ENCODE peak calls at places on chromosome 19, in nine cellular contexts. S is PC-3, V is astrocyte, D is transverse colon, W is heart right ventricle, P is HCT116, M is stomach, J is upper lobe of right lung, N is fibroblast of lung. Y is an unnamed sample. For H3K4me1, the result is how much of the 10 kb centered on the place peaks cover.

GRCh38 chr19:16908759-16909158 is 20.0 kb downstream of the F2RL3 start:
- DNase-seq in S (no peak), V (no peak), D (no peak), W (no peak), P (no peak), M (no peak), J (no peak), N (no peak), Y (no peak)

GRCh38 chr19:39162441-39163043 is 34.2 kb upstream of the NCCRP1 start:
- DNase-seq in S (no peak), V (no peak), D (no peak), W (no peak), P (no peak), M (no peak), J (no peak), N (no peak), Y (no peak)

GRCh38 chr19:55179570-55180484 is at the start of gene SYT5:
- DNase-seq in S (peak), V (no peak), D (peak), W (no peak), P (no peak), M (peak), J (no peak), N (no peak), Y (peak)

GRCh38 chr19:9566729-9567128 is 17.6 kb downstream of the ZNF121 start:
- DNase-seq in S (no peak), V (no peak), D (no peak), W (no peak), P (no peak), M (no peak), J (no peak), N (no peak), Y (no peak)

GRCh38 chr19:6087074-6087506 is 23.2 kb downstream of the RFX2 start:
- DNase-seq in S (no peak), V (no peak), D (peak), W (no peak), P (no peak), M (no peak), J (peak), N (no peak), Y (peak)

GRCh38 chr19:888615-889385 is 4.2 kb downstream of the MED16 start:
- DNase-seq in S (no peak), V (no peak), D (no peak), W (no peak), P (no peak), M (no peak), J (no peak), N (no peak), Y (no peak)

GRCh38 chr19:29529646-29530548 is 4.1 kb downstream of the VSTM2B start:
- DNase-seq in S (no peak), V (no peak), D (no peak), W (no peak), P (no peak), M (no peak), J (peak), N (no peak), Y (no peak)

GRCh38 chr19:39681416-39681815 is 22.9 kb upstream of the LGALS14 start:
- DNase-seq in S (no peak), V (no peak), D (no peak), W (no peak), P (no peak), M (no peak), J (no peak), N (no peak), Y (no peak)

GRCh38 chr19:756232-756631 is 5.3 kb downstream of the MISP start:
- DNase-seq in S (peak), V (peak), D (peak), W (no peak), P (peak), M (no peak), J (no peak), N (peak), Y (no peak)

GRCh38 chr19:29517946-29518345 is 7.8 kb upstream of the VSTM2B start:
- DNase-seq in S (no peak), V (no peak), D (no peak), W (no peak), P (no peak), M (no peak), J (no peak), N (no peak), Y (no peak)

GRCh38 chr19:8702350-8702749 is 3.8 kb upstream of the ACTL9 start:
- DNase-seq in S (no peak), V (no peak), D (no peak), W (no peak), P (no peak), M (no peak), J (no peak), N (no peak), Y (no peak)

GRCh38 chr19:7242601-7243258 is 51.5 kb downstream of the INSR start:
- DNase-seq in S (peak), V (peak), D (no peak), W (peak), P (no peak), M (no peak), J (no peak), N (peak), Y (no peak)

GRCh38 chr19:29843180-29844051 is 31.6 kb downstream of the CCNE1 start:
- DNase-seq in S (no peak), V (no peak), D (peak), W (peak), P (no peak), M (no peak), J (peak), N (peak), Y (peak)

GRCh38 chr19:52191374-52191773 is 1.5 kb downstream of the PPP2R1A start:
- DNase-seq in S (no peak), V (no peak), D (peak), W (no peak), P (no peak), M (no peak), J (no peak), N (no peak), Y (peak)

GRCh38 chr19:52692431-52693008 is 42.3 kb downstream of the ZNF611 start:
- DNase-seq in S (no peak), V (no peak), D (no peak), W (no peak), P (no peak), M (no peak), J (no peak), N (no peak), Y (no peak)

GRCh38 chr19:51380379-51380778 is 7.4 kb downstream of the LIM2 start:
- DNase-seq in S (no peak), V (no peak), D (no peak), W (no peak), P (no peak), M (no peak), J (no peak), N (no peak), Y (no peak)

GRCh38 chr19:5152013-5152763 is 183.3 kb downstream of the KDM4B start:
- DNase-seq in S (no peak), V (no peak), D (no peak), W (no peak), P (no peak), M (no peak), J (peak), N (no peak), Y (no peak)

GRCh38 chr19:31356587-31357314 is 7.5 kb upstream of the TSHZ3 start:
- DNase-seq in S (no peak), V (no peak), D (peak), W (no peak), P (no peak), M (no peak), J (peak), N (no peak), Y (peak)

GRCh38 chr19:16208847-16209246 is 11.1 kb downstream of the AP1M1 start:
- DNase-seq in S (no peak), V (no peak), D (no peak), W (no peak), P (no peak), M (no peak), J (peak), N (no peak), Y (no peak)

GRCh38 chr19:41541990-41542584 is 33.9 kb upstream of the CEACAM21 start:
- DNase-seq in S (peak), V (no peak), D (peak), W (peak), P (peak), M (peak), J (peak), N (peak), Y (peak)

GRCh38 chr19:50500753-50501151 is 10.2 kb downstream of the JOSD2 start:
- DNase-seq in S (no peak), V (no peak), D (no peak), W (peak), P (no peak), M (no peak), J (no peak), N (no peak), Y (no peak)

GRCh38 chr19:41309225-41310030 is 544 bp upstream of the CCDC97 start:
- DNase-seq in S (peak), V (no peak), D (no peak), W (no peak), P (no peak), M (no peak), J (no peak), N (peak), Y (no peak)

GRCh38 chr19:30587869-30588268 is 215.7 kb downstream of the ZNF536 start:
- DNase-seq in S (no peak), V (no peak), D (no peak), W (no peak), P (no peak), M (no peak), J (no peak), N (no peak), Y (no peak)

GRCh38 chr19:56507446-56508281 is at the start of gene ZNF471:
- DNase-seq in S (peak), V (peak), D (peak), W (peak), P (no peak), M (peak), J (peak), N (peak), Y (peak)

GRCh38 chr19:11387154-11388034 is 3.3 kb upstream of the EPOR start:
- DNase-seq in S (no peak), V (no peak), D (no peak), W (no peak), P (no peak), M (no peak), J (no peak), N (no peak), Y (no peak)

DNA sequence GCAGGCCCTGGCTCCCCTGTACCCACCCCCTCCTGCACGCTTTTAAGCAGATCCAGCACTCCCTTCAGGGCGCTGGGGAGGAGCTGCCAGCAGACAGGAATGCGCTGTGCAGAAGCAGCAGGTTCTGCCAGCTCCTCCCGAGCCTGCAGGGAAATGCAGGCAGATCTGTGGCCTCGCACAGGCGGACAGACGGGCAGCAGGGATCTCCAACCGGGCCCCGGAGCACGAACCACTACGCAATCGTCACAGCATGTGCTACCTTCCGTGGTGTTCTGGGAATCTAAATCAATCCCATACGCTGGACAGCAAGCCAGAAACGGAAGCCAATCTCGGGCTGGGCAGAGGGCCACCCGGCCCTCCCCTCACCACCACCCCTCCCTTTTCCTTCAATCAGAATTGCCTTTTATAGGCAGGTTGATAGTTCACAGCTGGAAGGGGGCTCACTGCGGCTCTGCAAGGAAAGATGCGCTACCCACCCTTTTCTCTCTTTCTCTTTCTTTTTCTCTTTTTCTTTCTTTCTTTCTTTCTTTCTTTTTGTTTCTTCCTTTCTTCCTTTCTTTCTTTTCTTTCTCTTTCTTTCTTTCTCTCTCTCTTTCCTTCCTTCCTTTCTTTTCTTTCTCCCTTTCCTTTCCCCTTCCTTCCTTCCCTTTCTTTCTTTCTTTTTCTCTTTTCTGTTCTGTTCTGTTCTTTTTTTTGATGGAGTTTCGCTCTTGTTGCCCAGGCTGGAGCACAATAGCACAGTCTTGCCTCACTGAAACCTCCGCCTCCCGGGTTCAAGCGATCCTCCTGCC is 99.9 kb downstream of the GNG7 start:
- DNase-seq in S (peak), V (peak), D (peak), W (peak), P (no peak), M (peak), J (peak), N (peak), Y (peak)
- TF ChIP-seq CTCF in S (no peak), V (no peak), D (no peak), W (no peak), P (no peak), M (no peak), J (no peak), N (no peak), Y (no peak)

DNA sequence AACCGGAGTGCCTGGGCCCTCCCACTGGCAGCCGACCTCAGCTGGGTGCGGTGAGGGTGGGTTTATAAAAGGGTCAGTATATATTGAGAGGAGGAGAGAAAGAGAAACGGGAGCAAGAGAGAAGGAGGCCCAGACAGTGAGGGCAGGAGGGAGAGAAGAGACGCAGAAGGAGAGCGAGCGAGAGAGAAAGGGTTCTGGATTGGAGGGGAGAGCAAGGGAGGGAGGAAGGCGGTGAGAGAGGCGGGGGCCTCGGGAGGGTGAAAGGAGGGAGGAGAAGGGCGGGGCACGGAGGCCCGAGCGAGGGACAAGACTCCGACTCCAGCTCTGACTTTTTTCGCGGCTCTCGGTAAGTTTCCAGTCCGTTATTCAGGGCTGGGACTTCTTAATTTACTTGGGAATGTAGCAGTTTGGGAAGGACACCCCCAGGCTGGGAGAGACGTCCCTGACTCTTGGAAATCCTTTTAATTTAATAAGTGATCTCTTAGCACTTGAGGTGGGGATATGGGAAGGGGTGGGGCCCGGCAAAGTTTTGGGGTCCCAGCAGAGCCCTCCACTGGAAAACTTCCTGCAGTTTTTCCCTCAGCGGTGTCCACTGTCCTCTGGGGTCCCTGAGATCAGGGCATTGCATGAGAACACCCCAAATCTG is at the start of gene EMP3:
- DNase-seq in S (peak), V (peak), D (peak), W (peak), P (peak), M (peak), J (peak), N (peak), Y (peak)
- H3K4me1 ChIP-seq in S (under half), V (under half), D (under half), W (half or more), P (half or more), M (half or more), J (half or more), N (under half), Y (under half)

DNA sequence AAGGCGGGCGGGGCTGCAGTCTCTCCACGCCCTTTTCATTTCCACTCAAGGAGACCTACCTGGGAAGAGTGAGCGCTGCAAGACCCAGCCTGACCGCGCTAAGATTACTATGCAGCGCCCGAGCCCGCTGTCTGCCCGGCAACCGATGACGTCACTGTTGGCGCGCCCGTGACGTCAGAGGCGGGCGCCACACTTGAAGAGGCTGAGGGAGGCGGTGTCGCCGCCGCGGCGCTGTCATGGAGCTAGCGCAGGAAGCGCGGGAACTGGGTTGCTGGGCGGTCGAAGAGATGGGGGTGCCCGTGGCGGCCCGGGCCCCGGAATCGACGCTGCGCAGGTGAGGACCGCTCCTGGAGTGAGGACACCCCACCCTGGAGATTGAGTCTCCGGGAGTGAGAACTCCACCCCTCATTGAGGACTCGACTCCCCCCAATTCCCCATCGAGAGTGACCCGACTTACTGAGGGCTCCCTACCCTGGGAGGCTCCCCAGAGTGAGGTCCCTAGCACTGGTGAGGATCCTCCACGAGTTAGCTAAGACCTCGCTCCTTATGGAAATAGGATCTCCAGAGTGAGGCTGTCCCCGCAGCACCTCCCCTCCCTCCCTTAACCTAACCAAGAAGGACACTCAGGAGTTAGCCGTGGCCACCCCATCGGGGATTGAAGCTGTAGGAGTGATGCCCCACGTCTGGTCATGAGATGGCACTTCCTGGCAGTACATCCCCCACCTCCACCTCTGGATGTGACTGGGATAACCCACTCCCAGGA is at the start of gene HAUS5:
- DNase-seq in S (peak), V (peak), D (peak), W (peak), P (peak), M (peak), J (peak), N (peak), Y (peak)
- H3K4me3 ChIP-seq in S (peak), V (peak), D (peak), W (peak), P (peak), M (peak), J (peak), N (peak), Y (peak)

GRCh38 chr19:44740351-44740824 is 8.1 kb upstream of the BCL3 start:
- DNase-seq in S (no peak), V (no peak), D (no peak), W (no peak), P (peak), M (no peak), J (no peak), N (no peak), Y (peak)
- TF ChIP-seq CTCF in S (no peak), V (no peak), D (no peak), W (no peak), P (no peak), M (no peak), J (no peak), N (peak), Y (no peak)